ENCODE peak calls at places on chromosomes 4 and X, in six cellular contexts. M is stimulated activated CD4-positive, alpha-beta T cell treated with anti-CD3 and anti-CD28 coated beads, TNF-alpha, amount 100 ng/mL, for 1 hour; B is cardiac fibroblast; G is activated CD8-positive, alpha-beta memory T cell treated with anti-CD3 and anti-CD28 coated beads, Interleukin-2, amount 50 U/mL, for 48 hours; K is adipocyte; W is ELR. T is an unnamed sample.

GRCh38 chr4:181661090-181661489 is 582.1 kb upstream of the TENM3 start:
- DNase-seq in W (peak), K (peak), M (no peak), G (no peak), B (peak), T (no peak)

GRCh38 chrX:106999002-106999975 is 723 bp downstream of the MORC4 start:
- DNase-seq in B (peak), K (peak), G (peak), M (no peak), W (peak), T (peak)

GRCh38 chrX:13015536-13016236 is 28.7 kb downstream of the FAM9C start:
- DNase-seq in G (no peak), K (no peak), B (no peak), M (no peak), W (no peak), T (no peak)

GRCh38 chrX:111047575-111047974 is 48.4 kb upstream of the PAK3 start:
- DNase-seq in G (no peak), K (no peak), M (no peak), W (no peak), B (no peak), T (no peak)

GRCh38 chr4:154743683-154744340 is at the start of gene LRAT:
- DNase-seq in G (peak), M (no peak), B (no peak), W (no peak), K (no peak), T (peak)

GRCh38 chr4:3388461-3389185 is 53.1 kb upstream of the HGFAC start:
- DNase-seq in K (peak), B (peak), W (peak), M (no peak), G (no peak), T (no peak)

GRCh38 chr4:186832906-186833305 is 109.2 kb upstream of the FAT1 start:
- DNase-seq in K (no peak), G (no peak), B (peak), W (no peak), M (no peak), T (no peak)

GRCh38 chr4:155249036-155249566 is 40.7 kb downstream of the NPY2R start:
- DNase-seq in M (no peak), K (no peak), W (no peak), G (no peak), B (no peak), T (no peak)

GRCh38 chrX:44012484-44013096 is 39.4 kb upstream of the NDP start:
- DNase-seq in K (peak), M (no peak), B (peak), W (peak), G (peak), T (no peak)

GRCh38 chrX:123219916-123220315 is 35.8 kb downstream of the GRIA3 start:
- DNase-seq in G (no peak), B (peak), W (no peak), K (no peak), M (no peak), T (no peak)

GRCh38 chr4:110160616-110161015 is 37.8 kb downstream of the ELOVL6 start:
- DNase-seq in K (no peak), W (no peak), G (no peak), M (no peak), B (no peak), T (no peak)

GRCh38 chr4:117783716-117784115 is 250.6 kb upstream of the NDST3 start:
- DNase-seq in K (peak), M (no peak), B (no peak), W (peak), G (no peak), T (no peak)

T was measured in NCI-H345.